ENCODE peak calls at places on chromosomes 5 and 9, in four cellular contexts. F is T-helper 1 cell, Q is ovary, K is upper lobe of left lung. D is an unnamed sample.

GRCh38 chr5:174910245-174910737 is 185.9 kb downstream of the MSX2 start:
- DNase-seq in K (peak), F (no peak), Q (no peak), D (no peak)

GRCh38 chr9:96048954-96049831 is 173.7 kb downstream of the ERCC6L2 start:
- DNase-seq in Q (no peak), F (no peak), K (no peak), D (no peak)

GRCh38 chr9:110351009-110351467 is 13.4 kb upstream of the TXNDC8 start:
- DNase-seq in Q (no peak), K (no peak), F (no peak), D (no peak)

GRCh38 chr5:137283801-137284200 is 215.3 kb downstream of the SPOCK1 start:
- DNase-seq in F (no peak), Q (no peak), K (no peak), D (no peak)

GRCh38 chr9:18890372-18890771 is 142.6 kb downstream of the SAXO1 start:
- DNase-seq in Q (no peak), K (no peak), F (no peak), D (no peak)

GRCh38 chr5:133552925-133553525 is 59.3 kb downstream of the FSTL4 start:
- DNase-seq in F (peak), Q (no peak), K (peak), D (peak)

GRCh38 chr9:115213777-115214428 is 95.9 kb upstream of the TNC start:
- DNase-seq in F (no peak), K (no peak), Q (no peak), D (no peak)

GRCh38 chr9:117276444-117276843 is 138.4 kb downstream of the ASTN2 start:
- DNase-seq in F (no peak), Q (no peak), K (no peak), D (no peak)